ENCODE peak calls at places on chromosomes 3 and 15, in seven cellular contexts. Z, P, M, O, I, Q and N are unnamed samples.
A peak's percentile ranks its signal among the peaks of the same experiment; 100 is the strongest.

GRCh38 chr3:139434764-139435291 is 41.5 kb downstream of the RBP2 start:
- DNase-seq in Q (peak; percentile 50), P (no peak), O (no peak), Z (no peak), I (no peak), M (no peak), N (no peak)

GRCh38 chr3:101928890-101929289 is 79.6 kb downstream of the NFKBIZ start:
- DNase-seq in Q (peak; percentile 98), Z (no peak), P (no peak), I (no peak), O (no peak), M (no peak), N (peak; percentile 20)

GRCh38 chr3:50341537-50341936 is 901 bp upstream of the RASSF1 start:
- DNase-seq in M (no peak), O (no peak), I (no peak), Z (no peak), Q (no peak), P (no peak), N (no peak)

GRCh38 chr15:56931674-56932507 is 13.4 kb downstream of the TCF12 start:
- DNase-seq in Q (no peak), O (no peak), Z (peak; percentile 65), I (no peak), M (no peak), P (no peak), N (no peak)

GRCh38 chr15:38547255-38547997 is 17.2 kb downstream of the RASGRP1 start:
- DNase-seq in I (no peak), M (no peak), P (no peak), Z (no peak), Q (no peak), O (no peak), N (no peak)

GRCh38 chr3:133135303-133135702 is 97.1 kb downstream of the TMEM108 start:
- DNase-seq in P (no peak), Q (no peak), M (no peak), Z (no peak), O (no peak), I (no peak), N (no peak)

GRCh38 chr3:113275876-113276580 is 64.7 kb downstream of the BOC start:
- DNase-seq in Q (peak; percentile 44), Z (no peak), I (no peak), P (no peak), O (no peak), M (no peak), N (no peak)

GRCh38 chr3:184620799-184621119 is 59.2 kb downstream of the EPHB3 start:
- DNase-seq in M (no peak), P (no peak), I (no peak), Z (no peak), O (no peak), Q (no peak), N (no peak)

GRCh38 chr3:194462936-194463335 is 23.9 kb downstream of the ATP13A3 start:
- DNase-seq in M (no peak), I (no peak), Z (no peak), O (no peak), Q (no peak), P (no peak), N (no peak)

GRCh38 chr3:63874769-63875168 is 11.1 kb downstream of the ATXN7 start:
- DNase-seq in O (no peak), P (no peak), M (no peak), Z (no peak), I (no peak), Q (no peak), N (no peak)

GRCh38 chr15:35963316-35963715 is 417.4 kb upstream of the DPH6 start:
- DNase-seq in Q (no peak), M (no peak), Z (no peak), O (no peak), I (no peak), P (no peak), N (no peak)

GRCh38 chr15:89851665-89852341 is 37.2 kb upstream of the ANPEP start:
- DNase-seq in I (no peak), P (no peak), O (no peak), M (no peak), Z (no peak), Q (peak; percentile 42), N (no peak)